ENCODE peak calls at places on chromosome 14, in five cellular contexts. One of them, this sample, is unnamed.

GRCh38 chr14:32203928-32204357 is 874 bp upstream of the RNU6-8 start:
- DNase-seq in ovary: peak
- DNase-seq in A549: peak
- DNase-seq in suprapubic skin: no peak
- DNase-seq in upper lobe of left lung: peak
- DNase-seq in this sample: no peak

GRCh38 chr14:58540693-58541092 is 97.1 kb upstream of the DACT1 start:
- DNase-seq in ovary: no peak
- DNase-seq in A549: no peak
- DNase-seq in suprapubic skin: no peak
- DNase-seq in upper lobe of left lung: no peak
- DNase-seq in this sample: no peak

GRCh38 chr14:55306938-55307589 is 35.8 kb downstream of the FBXO34 start:
- DNase-seq in ovary: no peak
- DNase-seq in A549: no peak
- DNase-seq in suprapubic skin: no peak
- DNase-seq in upper lobe of left lung: no peak
- DNase-seq in this sample: no peak

GRCh38 chr14:80109055-80109454 is 102.2 kb downstream of the DIO2 start:
- DNase-seq in ovary: no peak
- DNase-seq in A549: no peak
- DNase-seq in suprapubic skin: no peak
- DNase-seq in upper lobe of left lung: no peak
- DNase-seq in this sample: no peak

GRCh38 chr14:83372271-83372670 is 1838.6 kb upstream of the SEL1L start:
- DNase-seq in ovary: no peak
- DNase-seq in A549: no peak
- DNase-seq in suprapubic skin: no peak
- DNase-seq in upper lobe of left lung: no peak
- DNase-seq in this sample: no peak

GRCh38 chr14:87049886-87050820 is 942.8 kb downstream of the GALC start:
- DNase-seq in ovary: no peak
- DNase-seq in A549: peak
- DNase-seq in suprapubic skin: no peak
- DNase-seq in upper lobe of left lung: no peak
- DNase-seq in this sample: no peak

GRCh38 chr14:92453691-92454090 is 59.9 kb upstream of the RIN3 start:
- DNase-seq in ovary: no peak
- DNase-seq in A549: no peak
- DNase-seq in suprapubic skin: no peak
- DNase-seq in upper lobe of left lung: no peak
- DNase-seq in this sample: no peak

GRCh38 chr14:21543426-21544350 is 17.5 kb upstream of the SALL2 start:
- DNase-seq in ovary: no peak
- DNase-seq in A549: no peak
- DNase-seq in suprapubic skin: no peak
- DNase-seq in upper lobe of left lung: peak
- DNase-seq in this sample: no peak

GRCh38 chr14:32939254-32940065 is 781 bp downstream of the NPAS3 start:
- DNase-seq in ovary: peak
- DNase-seq in A549: no peak
- DNase-seq in suprapubic skin: peak
- DNase-seq in upper lobe of left lung: peak
- DNase-seq in this sample: no peak

GRCh38 chr14:53943751-53944083 is 12.9 kb downstream of the BMP4 start:
- DNase-seq in ovary: no peak
- DNase-seq in A549: no peak
- DNase-seq in suprapubic skin: no peak
- DNase-seq in upper lobe of left lung: no peak
- DNase-seq in this sample: no peak

GRCh38 chr14:86815341-86815740 is 1177.6 kb downstream of the GALC start:
- DNase-seq in ovary: no peak
- DNase-seq in A549: no peak
- DNase-seq in suprapubic skin: no peak
- DNase-seq in upper lobe of left lung: no peak
- DNase-seq in this sample: no peak

GRCh38 chr14:61225304-61225703 is 55.8 kb downstream of the TMEM30B start:
- DNase-seq in ovary: no peak
- DNase-seq in A549: no peak
- DNase-seq in suprapubic skin: no peak
- DNase-seq in upper lobe of left lung: no peak
- DNase-seq in this sample: no peak

GRCh38 chr14:87800216-87800615 is 192.8 kb downstream of the GALC start:
- DNase-seq in ovary: no peak
- DNase-seq in A549: no peak
- DNase-seq in suprapubic skin: no peak
- DNase-seq in upper lobe of left lung: no peak
- DNase-seq in this sample: no peak

GRCh38 chr14:99544971-99545370 is 59.0 kb downstream of the CCDC85C start:
- DNase-seq in ovary: no peak
- DNase-seq in A549: no peak
- DNase-seq in suprapubic skin: no peak
- DNase-seq in upper lobe of left lung: no peak
- DNase-seq in this sample: no peak

GRCh38 chr14:73209943-73210342 is 27.4 kb upstream of the PAPLN start:
- DNase-seq in ovary: no peak
- DNase-seq in A549: no peak
- DNase-seq in suprapubic skin: no peak
- DNase-seq in upper lobe of left lung: no peak
- DNase-seq in this sample: no peak

GRCh38 chr14:74571901-74572828 is 39.9 kb downstream of the LTBP2 start:
- DNase-seq in ovary: peak
- DNase-seq in A549: peak
- DNase-seq in suprapubic skin: no peak
- DNase-seq in upper lobe of left lung: no peak
- DNase-seq in this sample: no peak

GRCh38 chr14:73755434-73756014 is 41.3 kb upstream of the PNMA1 start:
- DNase-seq in ovary: no peak
- DNase-seq in A549: no peak
- DNase-seq in suprapubic skin: no peak
- DNase-seq in upper lobe of left lung: peak
- DNase-seq in this sample: no peak

GRCh38 chr14:54138024-54138353 is 181.4 kb upstream of the BMP4 start:
- DNase-seq in ovary: no peak
- DNase-seq in A549: no peak
- DNase-seq in suprapubic skin: no peak
- DNase-seq in upper lobe of left lung: no peak
- DNase-seq in this sample: no peak

GRCh38 chr14:45103806-45104205 is 19.9 kb downstream of the PRPF39 start:
- DNase-seq in ovary: no peak
- DNase-seq in A549: no peak
- DNase-seq in suprapubic skin: no peak
- DNase-seq in upper lobe of left lung: no peak
- DNase-seq in this sample: no peak

GRCh38 chr14:102096569-102097188 is 9.8 kb upstream of the HSP90AA1 start:
- DNase-seq in ovary: peak
- DNase-seq in A549: peak
- DNase-seq in suprapubic skin: peak
- DNase-seq in upper lobe of left lung: peak
- DNase-seq in this sample: no peak

GRCh38 chr14:102094101-102094500 is 7.3 kb upstream of the HSP90AA1 start:
- DNase-seq in ovary: no peak
- DNase-seq in A549: no peak
- DNase-seq in suprapubic skin: no peak
- DNase-seq in upper lobe of left lung: no peak
- DNase-seq in this sample: no peak

GRCh38 chr14:102095231-102095870 is 8.5 kb upstream of the HSP90AA1 start:
- DNase-seq in ovary: no peak
- DNase-seq in A549: no peak
- DNase-seq in suprapubic skin: no peak
- DNase-seq in upper lobe of left lung: no peak
- DNase-seq in this sample: no peak

GRCh38 chr14:102097441-102098135 is 10.7 kb upstream of the HSP90AA1 start:
- DNase-seq in ovary: no peak
- DNase-seq in A549: no peak
- DNase-seq in suprapubic skin: no peak
- DNase-seq in upper lobe of left lung: no peak
- DNase-seq in this sample: no peak

GRCh38 chr14:102095871-102096568 is 9.2 kb upstream of the HSP90AA1 start:
- DNase-seq in ovary: no peak
- DNase-seq in A549: no peak
- DNase-seq in suprapubic skin: no peak
- DNase-seq in upper lobe of left lung: no peak
- DNase-seq in this sample: no peak
- H3K27ac ChIP-seq in ovary: no peak
- H3K27ac ChIP-seq in A549: no peak
- H3K27ac ChIP-seq in suprapubic skin: no peak
- H3K27ac ChIP-seq in upper lobe of left lung: no peak
- H3K27ac ChIP-seq in this sample: no peak

GRCh38 chr14:68662395-68662794 is 130.5 kb downstream of the ZFP36L1 start:
- DNase-seq in ovary: no peak
- DNase-seq in A549: no peak
- DNase-seq in suprapubic skin: no peak
- DNase-seq in upper lobe of left lung: no peak
- DNase-seq in this sample: no peak

GRCh38 chr14:68663385-68664076 is 129.3 kb downstream of the ZFP36L1 start:
- DNase-seq in ovary: no peak
- DNase-seq in A549: no peak
- DNase-seq in suprapubic skin: no peak
- DNase-seq in upper lobe of left lung: no peak
- DNase-seq in this sample: no peak

GRCh38 chr14:68659021-68659931 is 133.6 kb downstream of the ZFP36L1 start:
- DNase-seq in ovary: peak
- DNase-seq in A549: no peak
- DNase-seq in suprapubic skin: no peak
- DNase-seq in upper lobe of left lung: no peak
- DNase-seq in this sample: no peak

GRCh38 chr14:68660495-68660894 is 132.4 kb downstream of the ZFP36L1 start:
- DNase-seq in ovary: no peak
- DNase-seq in A549: no peak
- DNase-seq in suprapubic skin: no peak
- DNase-seq in upper lobe of left lung: no peak
- DNase-seq in this sample: no peak

DNA sequence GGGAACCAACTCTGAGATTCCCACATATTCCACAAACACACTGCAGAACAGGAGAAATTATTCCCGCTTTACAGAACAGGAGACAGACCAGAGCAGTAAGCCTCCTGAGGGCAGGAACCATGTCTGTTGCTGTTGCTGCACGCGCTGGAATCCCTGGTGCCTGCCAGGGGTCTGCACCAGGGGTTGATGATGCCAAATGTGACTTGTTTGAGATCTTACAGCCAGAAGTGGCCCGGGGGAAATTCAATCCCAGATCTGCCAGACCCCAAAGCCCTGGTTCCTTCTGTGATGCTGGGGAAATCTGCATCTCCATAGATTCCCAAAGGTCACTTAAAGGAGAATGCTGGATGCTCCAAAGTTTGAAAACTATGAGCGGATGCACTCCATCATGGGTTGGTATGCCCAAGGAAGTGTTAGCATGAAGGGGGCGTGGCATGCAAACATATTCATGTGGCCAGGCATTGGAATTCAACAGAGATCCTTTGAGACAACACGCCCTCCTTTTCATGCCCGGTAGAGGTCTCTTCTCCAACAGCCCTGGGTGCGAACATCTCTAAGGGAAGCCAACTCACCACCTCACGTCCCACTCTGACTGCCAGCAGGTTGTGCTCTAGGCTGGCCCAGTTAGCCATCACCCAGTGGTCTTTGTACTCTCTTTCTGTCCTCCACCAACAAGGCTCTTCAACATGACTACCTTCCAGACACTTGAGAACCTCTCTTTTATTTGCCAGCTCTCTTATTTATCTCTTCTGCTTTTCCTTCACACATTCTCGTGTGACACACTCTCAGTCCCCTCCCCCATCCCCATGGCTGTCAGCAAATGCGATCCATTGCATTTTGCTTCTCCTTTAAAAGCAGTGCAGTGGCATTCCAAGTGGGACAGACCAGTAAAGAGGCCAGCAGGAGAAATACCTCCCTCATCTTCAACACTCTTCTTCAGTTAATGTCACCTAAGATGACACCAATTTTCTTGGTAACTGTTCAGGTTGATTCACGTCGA is 131.3 kb downstream of the ZFP36L1 start:
- DNase-seq in ovary: no peak
- DNase-seq in A549: no peak
- DNase-seq in suprapubic skin: no peak
- DNase-seq in upper lobe of left lung: no peak
- DNase-seq in this sample: no peak
- TF ChIP-seq CTCF in ovary: no peak
- TF ChIP-seq CTCF in A549: no peak
- TF ChIP-seq CTCF in suprapubic skin: no peak
- TF ChIP-seq CTCF in upper lobe of left lung: no peak
- TF ChIP-seq CTCF in this sample: no peak

GRCh38 chr14:51258280-51258679 is 18.2 kb downstream of the TMX1 start:
- DNase-seq in ovary: no peak
- DNase-seq in A549: no peak
- DNase-seq in suprapubic skin: no peak
- DNase-seq in upper lobe of left lung: no peak
- DNase-seq in this sample: no peak
- TF ChIP-seq EP300 in ovary: no peak
- TF ChIP-seq EP300 in A549: no peak
- TF ChIP-seq EP300 in suprapubic skin: no peak
- TF ChIP-seq EP300 in upper lobe of left lung: no peak
- TF ChIP-seq EP300 in this sample: no peak

GRCh38 chr14:68638817-68639517 is 153.9 kb downstream of the ZFP36L1 start:
- DNase-seq in ovary: no peak
- DNase-seq in A549: no peak
- DNase-seq in suprapubic skin: peak
- DNase-seq in upper lobe of left lung: no peak
- DNase-seq in this sample: peak

GRCh38 chr14:68639518-68640292 is 153.2 kb downstream of the ZFP36L1 start:
- DNase-seq in ovary: no peak
- DNase-seq in A549: no peak
- DNase-seq in suprapubic skin: peak
- DNase-seq in upper lobe of left lung: no peak
- DNase-seq in this sample: peak

GRCh38 chr14:68636597-68636996 is 156.3 kb downstream of the ZFP36L1 start:
- DNase-seq in ovary: no peak
- DNase-seq in A549: no peak
- DNase-seq in suprapubic skin: peak
- DNase-seq in upper lobe of left lung: no peak
- DNase-seq in this sample: no peak

GRCh38 chr14:68637106-68638021 is 155.5 kb downstream of the ZFP36L1 start:
- DNase-seq in ovary: no peak
- DNase-seq in A549: no peak
- DNase-seq in suprapubic skin: peak
- DNase-seq in upper lobe of left lung: no peak
- DNase-seq in this sample: peak

DNA sequence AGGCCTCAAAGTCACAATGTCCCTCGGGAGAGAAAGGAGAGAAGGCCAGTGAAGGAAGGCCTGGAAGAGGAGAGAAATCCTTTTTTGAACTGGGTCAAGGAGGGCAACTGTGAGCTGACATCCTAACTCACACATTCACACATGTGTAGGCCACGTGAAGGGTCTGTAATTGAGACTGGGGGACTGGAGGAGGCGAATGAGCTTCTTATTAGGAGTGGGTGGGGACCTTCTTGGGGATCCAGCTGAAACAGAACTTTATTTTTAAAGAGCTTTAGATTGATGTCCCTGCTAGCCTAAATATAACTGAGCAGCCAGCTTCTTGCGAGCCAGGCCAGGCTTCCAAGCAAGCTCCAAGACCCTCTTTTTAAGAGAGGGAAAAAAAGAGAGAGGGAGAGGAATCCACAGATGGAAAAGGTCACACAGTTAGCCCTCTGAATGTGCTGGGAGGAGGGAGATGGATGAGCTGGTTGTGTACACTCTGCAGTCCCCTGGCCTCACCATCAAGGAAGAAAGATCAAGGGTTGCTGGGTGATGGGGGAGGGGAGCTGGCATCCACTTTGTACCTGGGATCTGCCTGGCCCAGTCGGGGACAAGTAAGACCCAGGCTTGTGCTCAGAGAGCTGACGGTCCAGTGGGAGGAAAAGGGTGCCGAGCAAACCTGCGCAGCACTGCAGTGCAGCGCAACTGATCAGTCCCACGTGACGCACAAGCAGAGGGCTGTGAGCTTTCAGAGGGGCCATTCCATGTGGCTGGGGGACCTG is 154.6 kb downstream of the ZFP36L1 start:
- DNase-seq in ovary: no peak
- DNase-seq in A549: no peak
- DNase-seq in suprapubic skin: peak
- DNase-seq in upper lobe of left lung: no peak
- DNase-seq in this sample: peak
- H3K27ac ChIP-seq in ovary: peak
- H3K27ac ChIP-seq in A549: peak
- H3K27ac ChIP-seq in suprapubic skin: peak
- H3K27ac ChIP-seq in upper lobe of left lung: peak
- H3K27ac ChIP-seq in this sample: peak

This sample was measured in esophagus muscularis mucosa.